ENCODE peak calls at places on chromosomes 13 and 19, in nine cellular contexts. K, P, W, N, B, C, X, U and E are unnamed samples.

GRCh38 chr13:32647926-32648325 is 61.7 kb downstream of the PDS5B start:
- DNase-seq in K (no peak), P (no peak), W (no peak), N (no peak), B (no peak), C (no peak), X (no peak), U (no peak), E (no peak)

GRCh38 chr13:58855283-58855682 is 1223.7 kb downstream of the PCDH17 start:
- DNase-seq in K (no peak), P (no peak), W (no peak), N (no peak), B (no peak), C (no peak), X (no peak), U (no peak), E (no peak)

GRCh38 chr13:107554355-107554905 is 660.9 kb downstream of the LIG4 start:
- DNase-seq in K (no peak), P (no peak), W (no peak), N (no peak), B (no peak), C (no peak), X (no peak), U (no peak), E (no peak)

GRCh38 chr13:30690282-30691188 is 44.8 kb upstream of the ALOX5AP start:
- DNase-seq in K (peak; percentile 59), P (no peak), W (no peak), N (no peak), B (peak; percentile 83), C (peak; percentile 38), X (no peak), U (peak; percentile 56), E (peak; percentile 14)

GRCh38 chr13:51674276-51674675 is 90.0 kb downstream of the WDFY2 start:
- DNase-seq in K (no peak), P (peak; percentile 86), W (no peak), N (no peak), B (peak; percentile 78), C (peak; percentile 89), X (no peak), U (no peak), E (no peak)

GRCh38 chr13:109182777-109183465 is 553.5 kb downstream of the MYO16 start:
- DNase-seq in K (no peak), P (no peak), W (no peak), N (no peak), B (no peak), C (no peak), X (peak; percentile 7), U (no peak), E (no peak)

GRCh38 chr19:33298146-33298911 is 4.0 kb downstream of the CEBPA start:
- DNase-seq in K (peak; percentile 91), P (peak; percentile 57), W (no peak), N (no peak), B (peak; percentile 80), C (peak; percentile 39), X (no peak), U (no peak), E (no peak)

GRCh38 chr19:19451429-19452240 is 46.2 kb downstream of the GATAD2A start:
- DNase-seq in K (no peak), P (no peak), W (peak; percentile 27), N (no peak), B (no peak), C (no peak), X (no peak), U (no peak), E (no peak)

GRCh38 chr13:74774252-74774651 is 640.0 kb upstream of the KLF12 start:
- DNase-seq in K (no peak), P (no peak), W (no peak), N (no peak), B (no peak), C (no peak), X (no peak), U (no peak), E (no peak)

GRCh38 chr19:48632692-48633147 is 4.5 kb downstream of the DBP start:
- DNase-seq in K (no peak), P (no peak), W (no peak), N (no peak), B (no peak), C (no peak), X (no peak), U (no peak), E (no peak)

GRCh38 chr19:52735734-52736133 is 890 bp upstream of the ZNF611 start:
- DNase-seq in K (peak; percentile 61), P (peak; percentile 67), W (no peak), N (no peak), B (peak; percentile 83), C (peak; percentile 38), X (peak; percentile 60), U (no peak), E (no peak)

GRCh38 chr19:4093643-4094175 is 27.0 kb upstream of the ZBTB7A start:
- DNase-seq in K (no peak), P (no peak), W (no peak), N (no peak), B (no peak), C (no peak), X (no peak), U (no peak), E (no peak)

DNA sequence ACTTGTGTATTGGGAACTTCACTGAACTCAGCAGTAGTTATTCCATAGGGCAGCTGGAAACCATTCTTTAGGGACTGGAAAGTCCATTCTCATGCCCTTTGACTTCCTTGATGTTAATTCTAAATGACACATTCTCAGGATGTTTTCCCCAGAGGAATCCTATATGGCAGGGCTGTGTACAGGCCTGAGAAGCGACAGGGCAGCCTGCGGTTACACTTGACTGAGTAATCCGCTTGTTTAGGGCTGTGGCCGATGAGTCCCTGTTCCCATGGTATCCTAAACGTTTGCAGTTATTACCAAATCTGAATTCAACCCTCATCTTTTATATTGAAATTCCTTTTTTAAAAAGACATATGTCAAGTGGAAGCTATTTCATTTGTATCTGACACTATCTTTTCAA is 83.5 kb downstream of the COL4A2 start:
- DNase-seq in K (no peak), P (no peak), W (no peak), N (no peak), B (no peak), C (no peak), X (no peak), U (no peak), E (no peak)
- H3K27ac ChIP-seq in K (no peak overlapping the region), P (peak overlapping the region; percentile 48), W (no peak overlapping the region), N (no peak overlapping the region), B (no peak overlapping the region), C (peak overlapping the region; percentile 11), X (no peak overlapping the region), U (peak overlapping the region; percentile 41), E (no peak overlapping the region)

DNA sequence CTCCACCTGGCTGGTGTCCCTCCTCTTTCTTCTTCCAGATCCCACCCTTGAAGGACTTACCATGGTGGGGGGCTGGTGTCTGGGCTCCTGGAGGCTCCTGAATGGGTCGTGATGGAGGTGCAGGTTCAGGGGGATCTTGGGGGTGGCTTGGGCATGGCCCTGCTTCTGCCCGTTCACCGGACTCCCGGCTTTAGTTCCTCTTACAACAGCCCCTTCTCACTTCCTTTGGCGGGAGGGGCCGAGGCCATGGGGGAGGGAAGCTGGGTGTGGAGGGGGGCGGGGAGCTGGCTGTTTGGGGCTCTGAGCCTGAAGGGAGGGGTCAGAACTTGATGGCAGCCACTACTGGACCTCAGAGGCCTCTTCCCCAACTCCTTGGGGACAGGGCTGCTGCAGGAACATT is at the start of gene MYO1F:
- DNase-seq in K (peak; percentile 84), P (no peak), W (no peak), N (peak; percentile 49), B (peak; percentile 84), C (peak; percentile 41), X (no peak), U (peak; percentile 81), E (no peak)
- H3K27ac ChIP-seq in K (peak within 1 kb of the TSS; percentile 6), P (no peak within 1 kb of the TSS), W (peak within 1 kb of the TSS; percentile 59), N (no peak within 1 kb of the TSS), B (peak within 1 kb of the TSS; percentile 71), C (peak within 1 kb of the TSS; percentile 77), X (no peak within 1 kb of the TSS), U (peak within 1 kb of the TSS; percentile 76), E (no peak within 1 kb of the TSS)

GRCh38 chr19:46868444-46868843 is 7.6 kb downstream of the ARHGAP35 start:
- DNase-seq in K (no peak), P (no peak), W (no peak), N (no peak), B (no peak), C (no peak), X (no peak), U (no peak), E (no peak)
- H3K27ac ChIP-seq in K (no peak overlapping the region), P (peak overlapping the region; percentile 39), W (no peak overlapping the region), N (no peak overlapping the region), B (peak overlapping the region; percentile 6), C (no peak overlapping the region), X (no peak overlapping the region), U (peak overlapping the region; percentile 32), E (no peak overlapping the region)

GRCh38 chr13:95083758-95084157 is 217.5 kb downstream of the ABCC4 start:
- DNase-seq in K (no peak), P (no peak), W (no peak), N (no peak), B (no peak), C (no peak), X (no peak), U (no peak), E (peak; percentile 11)
- H3K27ac ChIP-seq in K (no peak overlapping the region), P (no peak overlapping the region), W (no peak overlapping the region), N (no peak overlapping the region), B (no peak overlapping the region), C (no peak overlapping the region), X (no peak overlapping the region), U (no peak overlapping the region), E (no peak overlapping the region)

GRCh38 chr13:23658929-23659541 is 88.8 kb downstream of the TNFRSF19 start:
- DNase-seq in K (no peak), P (no peak), W (no peak), N (no peak), B (no peak), C (no peak), X (no peak), U (no peak), E (no peak)
- H3K27ac ChIP-seq in K (no peak overlapping the region), P (no peak overlapping the region), W (no peak overlapping the region), N (no peak overlapping the region), B (no peak overlapping the region), C (peak overlapping the region; percentile 44), X (no peak overlapping the region), U (no peak overlapping the region), E (no peak overlapping the region)

GRCh38 chr13:110339263-110339662 is 32.2 kb downstream of the COL4A2 start:
- DNase-seq in K (no peak), P (no peak), W (no peak), N (no peak), B (no peak), C (no peak), X (no peak), U (no peak), E (no peak)

GRCh38 chr13:110338441-110339101 is 31.5 kb downstream of the COL4A2 start:
- DNase-seq in K (no peak), P (no peak), W (no peak), N (no peak), B (no peak), C (no peak), X (peak; percentile 15), U (no peak), E (no peak)

GRCh38 chr13:110336681-110337080 is 29.6 kb downstream of the COL4A2 start:
- DNase-seq in K (no peak), P (no peak), W (no peak), N (no peak), B (no peak), C (no peak), X (no peak), U (no peak), E (no peak)

GRCh38 chr13:110336108-110336507 is 29.0 kb downstream of the COL4A2 start:
- DNase-seq in K (no peak), P (no peak), W (no peak), N (no peak), B (no peak), C (no peak), X (no peak), U (no peak), E (no peak)

GRCh38 chr13:110337287-110337686 is 30.2 kb downstream of the COL4A2 start:
- DNase-seq in K (no peak), P (no peak), W (no peak), N (no peak), B (no peak), C (no peak), X (no peak), U (no peak), E (no peak)
- H3K27ac ChIP-seq in K (no peak overlapping the region), P (peak overlapping the region; percentile 95), W (no peak overlapping the region), N (no peak overlapping the region), B (peak overlapping the region; percentile 76), C (peak overlapping the region; percentile 88), X (peak overlapping the region; percentile 82), U (peak overlapping the region; percentile 37), E (no peak overlapping the region)